ENCODE peak calls at places on chromosomes 3 and 15, in four cellular contexts. H, P, E and I are unnamed samples.

GRCh38 chr3:118097226-118097625 is 937.4 kb downstream of the IGSF11 start:
- DNase-seq in H (no peak), P (no peak), E (peak; percentile 22), I (no peak)

GRCh38 chr3:169998668-169999131 is 32.1 kb downstream of the SEC62 start:
- DNase-seq in H (no peak), P (peak; percentile 76), E (peak; percentile 99), I (no peak)

GRCh38 chr15:31367021-31367729 is 40.5 kb downstream of the KLF13 start:
- DNase-seq in H (no peak), P (no peak), E (no peak), I (no peak)

GRCh38 chr15:66115568-66116206 is 137.9 kb downstream of the MEGF11 start:
- DNase-seq in H (no peak), P (no peak), E (no peak), I (no peak)

GRCh38 chr3:43389388-43390254 is 103.3 kb downstream of the SNRK start:
- DNase-seq in H (no peak), P (peak; percentile 30), E (peak; percentile 88), I (no peak)

GRCh38 chr15:71471347-71471746 is 339.0 kb upstream of the NR2E3 start:
- DNase-seq in H (no peak), P (no peak), E (peak; percentile 6), I (no peak)

GRCh38 chr15:59516655-59517461 is 78.9 kb downstream of the FAM81A start:
- DNase-seq in H (no peak), P (no peak), E (no peak), I (no peak)

GRCh38 chr15:38196116-38196515 is 56.5 kb upstream of the SPRED1 start:
- DNase-seq in H (no peak), P (no peak), E (no peak), I (no peak)

GRCh38 chr3:170768334-170768801 is 101.6 kb downstream of the RPL22L1 start:
- DNase-seq in H (no peak), P (no peak), E (peak; percentile 71), I (no peak)

GRCh38 chr15:71575474-71576045 is 234.8 kb upstream of the NR2E3 start:
- DNase-seq in H (peak; percentile 25), P (peak; percentile 10), E (no peak), I (no peak)

GRCh38 chr15:89307046-89307587 is 27.5 kb downstream of the POLG start:
- DNase-seq in H (no peak), P (no peak), E (peak; percentile 66), I (no peak)

GRCh38 chr3:140736863-140737460 is 59.1 kb downstream of the TRIM42 start:
- DNase-seq in H (peak; percentile 1), P (peak; percentile 59), E (no peak), I (peak; percentile 39)

GRCh38 chr15:38455096-38455495 is 1.2 kb downstream of the FAM98B start:
- DNase-seq in H (no peak), P (no peak), E (peak; percentile 48), I (no peak)

GRCh38 chr3:58047806-58048205 is 39.6 kb downstream of the FLNB start:
- DNase-seq in H (no peak), P (no peak), E (peak; percentile 92), I (no peak)

GRCh38 chr3:15271785-15272381 is 60.5 kb downstream of the SH3BP5 start:
- DNase-seq in H (no peak), P (no peak), E (no peak), I (no peak)

GRCh38 chr15:97875513-97876285 is 84.8 kb upstream of the ARRDC4 start:
- DNase-seq in H (no peak), P (no peak), E (no peak), I (no peak)

GRCh38 chr3:191329654-191330308 is 545 bp downstream of the UTS2B start:
- DNase-seq in H (no peak), P (peak; percentile 29), E (peak; percentile 71), I (peak; percentile 37)

GRCh38 chr15:64681424-64682024 is 93.9 kb downstream of the RBPMS2 start:
- DNase-seq in H (peak; percentile 98), P (peak; percentile 72), E (peak; percentile 65), I (peak; percentile 69)

GRCh38 chr15:98051734-98052133 is 91.2 kb downstream of the ARRDC4 start:
- DNase-seq in H (no peak), P (no peak), E (no peak), I (no peak)

GRCh38 chr15:63301088-63301487 is 23.7 kb downstream of the APH1B start:
- DNase-seq in H (no peak), P (no peak), E (no peak), I (no peak)

GRCh38 chr15:88187195-88187594 is 69.3 kb downstream of the NTRK3 start:
- DNase-seq in H (peak; percentile 36), P (no peak), E (no peak), I (no peak)

GRCh38 chr3:3639078-3639477 is 160.2 kb upstream of the LRRN1 start:
- DNase-seq in H (no peak), P (no peak), E (no peak), I (no peak)

GRCh38 chr15:41423979-41424659 is 7.2 kb downstream of the RTF1 start:
- DNase-seq in H (no peak), P (no peak), E (no peak), I (no peak)

GRCh38 chr3:33035596-33035995 is 61.4 kb downstream of the GLB1 start:
- DNase-seq in H (no peak), P (no peak), E (peak; percentile 70), I (no peak)

GRCh38 chr15:55183679-55184078 is 13.1 kb downstream of the RSL24D1 start:
- DNase-seq in H (no peak), P (no peak), E (peak; percentile 17), I (no peak)

GRCh38 chr3:149964296-149964695 is 6.4 kb downstream of the PFN2 start:
- DNase-seq in H (no peak), P (no peak), E (peak; percentile 33), I (no peak)

GRCh38 chr3:66498718-66499611 is 1.9 kb downstream of the LRIG1 start:
- DNase-seq in H (no peak), P (no peak), E (peak; percentile 24), I (no peak)

GRCh38 chr3:189914799-189915198 is 205.9 kb downstream of the P3H2 start:
- DNase-seq in H (peak; percentile 23), P (no peak), E (peak; percentile 96), I (no peak)

GRCh38 chr15:40762919-40763800 is 708 bp upstream of the GCHFR start:
- DNase-seq in H (no peak), P (peak; percentile 85), E (peak; percentile 11), I (peak; percentile 57)

GRCh38 chr3:14273886-14274517 is 95.4 kb downstream of the LSM3 start:
- DNase-seq in H (no peak), P (no peak), E (peak; percentile 35), I (no peak)

GRCh38 chr15:70036585-70037343 is 61.0 kb downstream of the TLE3 start:
- DNase-seq in H (no peak), P (no peak), E (no peak), I (no peak)
- TF ChIP-seq BHLHE40 in H (no peak), P (no peak), E (no peak), I (no peak)

DNA sequence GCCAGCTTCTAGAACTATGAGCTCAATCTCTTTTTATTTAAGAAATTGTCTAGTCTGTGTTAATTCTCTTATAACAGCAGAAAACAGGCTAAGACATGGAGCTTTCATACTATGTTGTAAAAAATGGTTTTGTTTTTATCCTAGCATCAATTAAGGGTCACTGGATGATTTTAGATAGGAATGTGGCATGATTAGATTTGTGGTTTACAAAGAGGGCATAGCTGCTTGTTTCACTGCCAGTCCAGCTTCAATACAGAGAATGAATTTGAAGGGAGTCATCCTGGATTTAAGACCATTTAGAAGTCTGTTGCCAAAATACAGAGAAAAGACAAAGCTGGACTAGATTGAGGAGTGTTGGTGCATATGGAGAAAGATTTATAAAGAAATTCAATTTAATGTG is 532.6 kb upstream of the CCDC54 start:
- DNase-seq in H (no peak), P (no peak), E (no peak), I (no peak)
- TF ChIP-seq BHLHE40 in H (no peak), P (no peak), E (no peak), I (no peak)

GRCh38 chr3:126107203-126107939 is 23.4 kb upstream of the SLC41A3 start:
- DNase-seq in H (no peak), P (no peak), E (no peak), I (no peak)
- TF ChIP-seq BHLHE40 in H (no peak), P (no peak), E (no peak), I (no peak)

GRCh38 chr3:172137287-172138030 is 98.1 kb downstream of the FNDC3B start:
- DNase-seq in H (no peak), P (no peak), E (no peak), I (no peak)

GRCh38 chr3:172135185-172135584 is 95.8 kb downstream of the FNDC3B start:
- DNase-seq in H (no peak), P (no peak), E (no peak), I (no peak)

GRCh38 chr3:172134352-172134751 is 95.0 kb downstream of the FNDC3B start:
- DNase-seq in H (no peak), P (no peak), E (no peak), I (no peak)

GRCh38 chr3:172138031-172138538 is 98.7 kb downstream of the FNDC3B start:
- DNase-seq in H (no peak), P (no peak), E (no peak), I (no peak)

DNA sequence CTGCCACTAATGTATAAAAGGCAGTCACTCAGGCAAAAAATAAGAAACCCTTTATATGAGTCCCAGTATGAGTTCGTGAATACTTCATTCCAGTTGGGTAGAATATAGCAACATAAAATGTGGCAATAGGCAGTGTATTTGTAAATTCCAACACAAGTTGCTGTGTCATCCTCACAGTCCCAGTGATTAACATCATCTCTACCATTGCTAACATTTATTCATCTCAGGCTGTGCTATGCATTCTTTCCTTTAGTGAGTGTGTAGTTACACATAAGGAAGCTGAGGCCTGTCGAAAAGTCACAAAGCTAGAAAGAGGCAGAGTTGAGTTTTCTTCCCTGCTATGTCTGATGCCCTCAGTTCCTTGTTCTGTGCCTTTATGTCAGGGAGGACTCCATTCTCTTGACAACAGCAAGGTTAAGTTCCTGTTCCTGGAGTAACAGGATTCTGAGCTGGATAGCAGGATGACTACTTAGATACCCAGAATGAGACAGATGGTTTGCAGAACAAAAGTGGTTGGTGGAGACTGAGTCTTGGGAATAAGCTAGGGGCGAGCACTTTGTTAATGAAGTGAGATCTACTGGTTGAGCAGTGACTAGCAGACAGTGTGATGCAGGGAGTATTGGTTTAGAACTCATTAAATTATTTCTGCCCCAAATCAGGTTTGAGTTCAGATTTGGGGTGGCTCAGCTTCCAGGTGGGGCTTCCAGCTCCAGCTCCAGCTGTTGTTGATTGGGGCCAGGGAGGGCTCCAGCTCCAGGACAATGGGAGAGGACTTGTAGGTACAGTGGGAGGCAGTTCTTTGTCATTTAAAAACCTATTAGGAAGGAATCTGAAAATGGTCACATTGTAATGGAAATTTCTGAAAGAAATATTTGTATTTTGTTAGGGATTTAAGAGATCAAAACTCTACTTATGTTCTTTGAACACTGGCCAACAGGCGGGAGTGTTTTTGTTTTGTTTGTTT is 96.7 kb downstream of the FNDC3B start:
- DNase-seq in H (no peak), P (no peak), E (peak; percentile 90), I (no peak)
- TF ChIP-seq BHLHE40 in H (no peak), P (no peak), E (no peak), I (no peak)

GRCh38 chr3:176554264-176554663 is 643.0 kb downstream of the TBL1XR1 start:
- DNase-seq in H (no peak), P (no peak), E (no peak), I (no peak)

DNA sequence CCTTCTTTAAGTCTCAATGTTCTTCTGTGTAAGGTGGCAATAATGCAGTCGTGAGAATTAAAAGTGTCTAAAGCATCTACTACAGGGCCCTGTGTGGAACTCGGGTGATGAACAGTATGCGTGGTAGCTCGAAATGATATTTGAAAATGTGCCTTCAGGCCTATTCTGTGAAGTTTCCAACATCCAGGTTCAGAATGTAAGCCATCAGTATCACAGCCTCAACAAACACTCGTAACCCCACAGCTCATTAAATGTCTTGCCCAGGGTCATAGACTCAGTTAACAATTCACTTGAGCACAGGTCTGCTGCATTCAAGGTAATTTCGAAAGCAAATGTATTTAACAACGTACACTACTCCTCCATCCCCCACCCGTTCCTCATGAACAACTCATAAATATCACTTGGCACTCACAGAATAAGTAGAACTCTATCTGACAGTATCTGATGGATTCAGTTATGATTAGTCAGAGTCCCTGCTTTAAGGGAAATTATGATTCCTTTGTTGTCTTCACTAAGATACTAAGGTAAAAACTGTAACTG is 642.4 kb downstream of the TBL1XR1 start:
- DNase-seq in H (no peak), P (no peak), E (no peak), I (no peak)
- TF ChIP-seq BHLHE40 in H (no peak), P (no peak), E (no peak), I (no peak)